ENCODE peak calls at places on chromosome 16, in seven cellular contexts. One of them, this sample, is unnamed. For H3K4me1, the result is how much of the 10 kb centered on the place peaks cover.

GRCh38 chr16:25023541-25023940 is 8.4 kb upstream of the ARHGAP17 start:
- DNase-seq in heart right ventricle: no peak
- DNase-seq in IMR-90: no peak
- DNase-seq in gastrocnemius medialis: no peak
- DNase-seq in adrenal gland: no peak
- DNase-seq in transverse colon: no peak
- DNase-seq in A549: no peak
- DNase-seq in this sample: no peak

GRCh38 chr16:84699712-84700517 is at the start of gene USP10:
- DNase-seq in A549: peak
- DNase-seq in transverse colon: peak
- DNase-seq in heart right ventricle: peak
- DNase-seq in gastrocnemius medialis: peak
- DNase-seq in adrenal gland: peak
- DNase-seq in IMR-90: peak
- DNase-seq in this sample: peak

GRCh38 chr16:19748389-19749110 is 30.5 kb downstream of the IQCK start:
- DNase-seq in IMR-90: no peak
- DNase-seq in heart right ventricle: no peak
- DNase-seq in gastrocnemius medialis: no peak
- DNase-seq in A549: no peak
- DNase-seq in adrenal gland: no peak
- DNase-seq in transverse colon: no peak
- DNase-seq in this sample: no peak

GRCh38 chr16:79932564-79932963 is 332.0 kb upstream of the MAF start:
- DNase-seq in IMR-90: no peak
- DNase-seq in gastrocnemius medialis: no peak
- DNase-seq in transverse colon: no peak
- DNase-seq in A549: peak
- DNase-seq in heart right ventricle: no peak
- DNase-seq in adrenal gland: no peak
- DNase-seq in this sample: no peak

GRCh38 chr16:86044881-86045600 is 146.1 kb downstream of the IRF8 start:
- DNase-seq in A549: no peak
- DNase-seq in adrenal gland: no peak
- DNase-seq in IMR-90: no peak
- DNase-seq in heart right ventricle: no peak
- DNase-seq in gastrocnemius medialis: no peak
- DNase-seq in transverse colon: peak
- DNase-seq in this sample: peak

GRCh38 chr16:87891763-87892162 is 22.5 kb upstream of the SLC7A5 start:
- DNase-seq in adrenal gland: no peak
- DNase-seq in gastrocnemius medialis: no peak
- DNase-seq in heart right ventricle: no peak
- DNase-seq in transverse colon: no peak
- DNase-seq in A549: no peak
- DNase-seq in IMR-90: no peak
- DNase-seq in this sample: no peak

GRCh38 chr16:30659507-30660423 is 1.5 kb downstream of the FBRS start:
- DNase-seq in transverse colon: peak
- DNase-seq in heart right ventricle: no peak
- DNase-seq in gastrocnemius medialis: no peak
- DNase-seq in A549: no peak
- DNase-seq in IMR-90: no peak
- DNase-seq in adrenal gland: peak
- DNase-seq in this sample: no peak

GRCh38 chr16:19130852-19131808 is 17.4 kb downstream of the ITPRIPL2 start:
- DNase-seq in IMR-90: peak
- DNase-seq in gastrocnemius medialis: peak
- DNase-seq in A549: peak
- DNase-seq in heart right ventricle: peak
- DNase-seq in transverse colon: no peak
- DNase-seq in adrenal gland: peak
- DNase-seq in this sample: no peak

GRCh38 chr16:5633845-5634440 is 536.3 kb upstream of the EEF2KMT start:
- DNase-seq in adrenal gland: no peak
- DNase-seq in transverse colon: no peak
- DNase-seq in A549: peak
- DNase-seq in IMR-90: peak
- DNase-seq in gastrocnemius medialis: no peak
- DNase-seq in heart right ventricle: no peak
- DNase-seq in this sample: no peak

GRCh38 chr16:87126403-87127025 is 190.7 kb downstream of the C16orf95 start:
- DNase-seq in heart right ventricle: no peak
- DNase-seq in adrenal gland: no peak
- DNase-seq in A549: no peak
- DNase-seq in IMR-90: no peak
- DNase-seq in transverse colon: no peak
- DNase-seq in gastrocnemius medialis: no peak
- DNase-seq in this sample: no peak

GRCh38 chr16:54051821-54052220 is 234.8 kb downstream of the IRX3 start:
- DNase-seq in adrenal gland: no peak
- DNase-seq in gastrocnemius medialis: no peak
- DNase-seq in heart right ventricle: no peak
- DNase-seq in A549: no peak
- DNase-seq in transverse colon: no peak
- DNase-seq in IMR-90: no peak
- DNase-seq in this sample: no peak

GRCh38 chr16:9525037-9525436 is 433.6 kb downstream of the HAPSTR1 start:
- DNase-seq in adrenal gland: no peak
- DNase-seq in A549: no peak
- DNase-seq in gastrocnemius medialis: no peak
- DNase-seq in transverse colon: no peak
- DNase-seq in IMR-90: no peak
- DNase-seq in heart right ventricle: no peak
- DNase-seq in this sample: no peak

GRCh38 chr16:22848451-22848850 is 34.5 kb downstream of the HS3ST2 start:
- DNase-seq in IMR-90: no peak
- DNase-seq in transverse colon: no peak
- DNase-seq in adrenal gland: no peak
- DNase-seq in heart right ventricle: no peak
- DNase-seq in gastrocnemius medialis: no peak
- DNase-seq in A549: no peak
- DNase-seq in this sample: no peak

GRCh38 chr16:49012961-49013726 is 268.5 kb downstream of the CBLN1 start:
- DNase-seq in heart right ventricle: peak
- DNase-seq in adrenal gland: no peak
- DNase-seq in gastrocnemius medialis: no peak
- DNase-seq in IMR-90: no peak
- DNase-seq in transverse colon: peak
- DNase-seq in A549: no peak
- DNase-seq in this sample: no peak

GRCh38 chr16:56245197-56245596 is 53.9 kb downstream of the GNAO1 start:
- DNase-seq in transverse colon: no peak
- DNase-seq in gastrocnemius medialis: no peak
- DNase-seq in IMR-90: peak
- DNase-seq in A549: no peak
- DNase-seq in heart right ventricle: no peak
- DNase-seq in adrenal gland: no peak
- DNase-seq in this sample: no peak

GRCh38 chr16:81005644-81006471 is 827 bp downstream of the CMC2 start:
- DNase-seq in adrenal gland: peak
- DNase-seq in heart right ventricle: peak
- DNase-seq in gastrocnemius medialis: no peak
- DNase-seq in A549: peak
- DNase-seq in transverse colon: peak
- DNase-seq in IMR-90: peak
- DNase-seq in this sample: no peak

GRCh38 chr16:28863929-28864886 is 565 bp downstream of the SH2B1 start:
- DNase-seq in gastrocnemius medialis: peak
- DNase-seq in heart right ventricle: peak
- DNase-seq in transverse colon: peak
- DNase-seq in IMR-90: peak
- DNase-seq in A549: no peak
- DNase-seq in adrenal gland: peak
- DNase-seq in this sample: no peak

GRCh38 chr16:20383106-20384029 is 21.2 kb downstream of the PDILT start:
- DNase-seq in IMR-90: peak
- DNase-seq in gastrocnemius medialis: peak
- DNase-seq in transverse colon: peak
- DNase-seq in heart right ventricle: peak
- DNase-seq in A549: peak
- DNase-seq in adrenal gland: peak
- DNase-seq in this sample: no peak

GRCh38 chr16:49745434-49745833 is 110.5 kb downstream of the ZNF423 start:
- DNase-seq in gastrocnemius medialis: no peak
- DNase-seq in transverse colon: no peak
- DNase-seq in A549: no peak
- DNase-seq in adrenal gland: no peak
- DNase-seq in IMR-90: no peak
- DNase-seq in heart right ventricle: no peak
- DNase-seq in this sample: no peak

GRCh38 chr16:3681206-3681605 is 26.7 kb downstream of the DNASE1 start:
- DNase-seq in A549: no peak
- DNase-seq in adrenal gland: no peak
- DNase-seq in transverse colon: no peak
- DNase-seq in IMR-90: no peak
- DNase-seq in gastrocnemius medialis: peak
- DNase-seq in heart right ventricle: peak
- DNase-seq in this sample: no peak

GRCh38 chr16:50644730-50645129 is 36.4 kb downstream of the SNX20 start:
- DNase-seq in transverse colon: peak
- DNase-seq in A549: peak
- DNase-seq in adrenal gland: peak
- DNase-seq in heart right ventricle: peak
- DNase-seq in IMR-90: no peak
- DNase-seq in gastrocnemius medialis: no peak
- DNase-seq in this sample: no peak

GRCh38 chr16:75181630-75182029 is 25.3 kb downstream of the CTRB2 start:
- DNase-seq in adrenal gland: no peak
- DNase-seq in A549: no peak
- DNase-seq in heart right ventricle: no peak
- DNase-seq in gastrocnemius medialis: no peak
- DNase-seq in transverse colon: no peak
- DNase-seq in IMR-90: no peak
- DNase-seq in this sample: no peak

GRCh38 chr16:17129971-17130370 is 340.8 kb downstream of the XYLT1 start:
- DNase-seq in transverse colon: no peak
- DNase-seq in heart right ventricle: no peak
- DNase-seq in adrenal gland: no peak
- DNase-seq in IMR-90: no peak
- DNase-seq in gastrocnemius medialis: no peak
- DNase-seq in A549: no peak
- DNase-seq in this sample: no peak

GRCh38 chr16:24850289-24850931 is 4.6 kb downstream of the SLC5A11 start:
- DNase-seq in gastrocnemius medialis: no peak
- DNase-seq in A549: no peak
- DNase-seq in heart right ventricle: no peak
- DNase-seq in transverse colon: no peak
- DNase-seq in IMR-90: peak
- DNase-seq in adrenal gland: no peak
- DNase-seq in this sample: no peak

GRCh38 chr16:27252206-27252585 is 16.4 kb downstream of the NSMCE1 start:
- DNase-seq in heart right ventricle: no peak
- DNase-seq in adrenal gland: no peak
- DNase-seq in IMR-90: no peak
- DNase-seq in A549: no peak
- DNase-seq in transverse colon: no peak
- DNase-seq in gastrocnemius medialis: no peak
- DNase-seq in this sample: no peak
- H3K4me3 ChIP-seq in heart right ventricle: no peak
- H3K4me3 ChIP-seq in adrenal gland: no peak
- H3K4me3 ChIP-seq in IMR-90: no peak
- H3K4me3 ChIP-seq in A549: no peak
- H3K4me3 ChIP-seq in transverse colon: no peak
- H3K4me3 ChIP-seq in gastrocnemius medialis: no peak
- H3K4me3 ChIP-seq in this sample: no peak

GRCh38 chr16:58338205-58338604 is 43.4 kb upstream of the PRSS54 start:
- DNase-seq in gastrocnemius medialis: no peak
- DNase-seq in adrenal gland: no peak
- DNase-seq in IMR-90: no peak
- DNase-seq in A549: no peak
- DNase-seq in heart right ventricle: no peak
- DNase-seq in transverse colon: no peak
- DNase-seq in this sample: no peak
- H3K4me1 ChIP-seq in gastrocnemius medialis: under half
- H3K4me1 ChIP-seq in adrenal gland: under half
- H3K4me1 ChIP-seq in IMR-90: under half
- H3K4me1 ChIP-seq in A549: under half
- H3K4me1 ChIP-seq in heart right ventricle: under half
- H3K4me1 ChIP-seq in transverse colon: under half
- H3K4me1 ChIP-seq in this sample: under half

GRCh38 chr16:71568541-71568940 is 8.4 kb downstream of the TAT start:
- DNase-seq in transverse colon: no peak
- DNase-seq in IMR-90: no peak
- DNase-seq in heart right ventricle: no peak
- DNase-seq in adrenal gland: no peak
- DNase-seq in A549: no peak
- DNase-seq in gastrocnemius medialis: no peak
- DNase-seq in this sample: no peak
- TF ChIP-seq CTCF in transverse colon: no peak
- TF ChIP-seq CTCF in IMR-90: no peak
- TF ChIP-seq CTCF in heart right ventricle: no peak
- TF ChIP-seq CTCF in adrenal gland: no peak
- TF ChIP-seq CTCF in A549: no peak
- TF ChIP-seq CTCF in gastrocnemius medialis: no peak
- TF ChIP-seq CTCF in this sample: no peak

DNA sequence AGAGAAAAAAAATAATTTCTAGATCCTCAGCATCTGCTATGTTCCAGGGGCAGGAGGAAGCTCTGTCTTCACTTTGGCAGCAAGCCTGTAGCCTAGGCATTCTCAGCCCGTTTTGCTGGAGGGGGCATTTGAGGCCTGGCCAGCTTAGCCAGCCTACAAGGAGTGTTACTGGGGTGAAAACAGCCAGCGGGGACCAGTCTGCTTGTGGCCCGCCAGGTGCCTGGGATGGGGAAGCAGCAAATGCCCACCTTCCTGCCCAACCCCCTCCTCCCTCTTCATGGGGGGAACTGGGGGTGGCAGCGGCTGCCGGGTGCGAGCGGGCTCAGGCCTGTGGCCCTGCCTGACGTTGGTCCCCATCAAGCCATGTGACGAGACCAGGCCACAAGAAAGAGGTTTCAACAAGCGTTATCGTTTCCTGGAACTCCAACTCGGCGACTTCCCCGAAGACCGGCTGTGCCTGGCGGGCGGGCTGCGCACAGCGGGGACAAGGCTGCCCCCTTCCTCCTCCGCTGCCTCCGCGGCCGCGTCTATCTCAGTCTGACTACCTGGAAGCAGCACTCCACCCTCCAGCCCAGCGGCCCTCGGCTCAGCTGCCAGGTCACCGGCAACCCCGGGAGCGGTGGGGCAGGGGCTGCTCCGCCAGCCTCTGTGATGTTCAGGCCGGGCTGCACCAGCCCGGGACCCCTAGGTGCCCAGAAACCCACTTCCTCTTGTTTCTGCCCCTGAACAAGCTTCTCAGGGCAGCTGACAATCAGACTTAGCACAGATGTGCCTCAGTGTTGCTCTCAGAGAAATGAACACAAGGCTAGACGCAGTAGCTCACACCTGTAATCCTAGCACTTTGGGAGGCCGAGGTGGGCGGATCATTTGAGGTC is 22.9 kb downstream of the SOCS1 start:
- DNase-seq in gastrocnemius medialis: peak
- DNase-seq in A549: no peak
- DNase-seq in transverse colon: peak
- DNase-seq in IMR-90: no peak
- DNase-seq in heart right ventricle: peak
- DNase-seq in adrenal gland: peak
- DNase-seq in this sample: no peak
- H3K4me3 ChIP-seq in gastrocnemius medialis: no peak
- H3K4me3 ChIP-seq in A549: no peak
- H3K4me3 ChIP-seq in transverse colon: no peak
- H3K4me3 ChIP-seq in IMR-90: no peak
- H3K4me3 ChIP-seq in heart right ventricle: no peak
- H3K4me3 ChIP-seq in adrenal gland: no peak
- H3K4me3 ChIP-seq in this sample: no peak

This sample was measured in RWPE2.